ENCODE peak calls at places on chromosomes 12 and 14, in seven cellular contexts. W is NCI-H2081; C is stromal cell of bone marrow; M is stimulated activated CD8-positive, alpha-beta memory T cell treated with anti-CD3 and anti-CD28 coated beads, Interleukin-7, amount 100 ng/mL, for 1 hour; R is HCT116; V is non-pigmented ciliary epithelial cell; F is heart right ventricle. U is an unnamed sample.

GRCh38 chr14:104286496-104286895 is 148.1 kb downstream of the KIF26A start:
- DNase-seq in W (no peak), C (no peak), M (no peak), R (no peak), V (no peak), F (no peak), U (no peak)

GRCh38 chr12:19190292-19191031 is 60.9 kb downstream of the PLEKHA5 start:
- DNase-seq in W (no peak), C (no peak), M (no peak), R (no peak), V (no peak), F (peak), U (no peak)

GRCh38 chr14:103512701-103513611 is 9.7 kb downstream of the CKB start:
- DNase-seq in W (no peak), C (peak), M (no peak), R (no peak), V (peak), F (no peak), U (peak)

GRCh38 chr12:89345830-89346740 is 6.2 kb downstream of the DUSP6 start:
- DNase-seq in W (peak), C (no peak), M (no peak), R (peak), V (no peak), F (peak), U (peak)

GRCh38 chr14:80446356-80446755 is 235.1 kb upstream of the DIO2 start:
- DNase-seq in W (no peak), C (no peak), M (no peak), R (no peak), V (no peak), F (no peak), U (no peak)

GRCh38 chr14:79665556-79665955 is 545.7 kb downstream of the DIO2 start:
- DNase-seq in W (no peak), C (no peak), M (no peak), R (no peak), V (no peak), F (no peak), U (no peak)

GRCh38 chr12:98296462-98297079 is 218.8 kb upstream of the TMPO start:
- DNase-seq in W (no peak), C (no peak), M (no peak), R (no peak), V (no peak), F (no peak), U (no peak)

GRCh38 chr14:81062816-81063215 is 107.4 kb downstream of the TSHR start:
- DNase-seq in W (no peak), C (peak), M (no peak), R (peak), V (no peak), F (peak), U (no peak)

GRCh38 chr14:51396222-51396815 is 156.3 kb downstream of the TMX1 start:
- DNase-seq in W (no peak), C (peak), M (no peak), R (no peak), V (peak), F (peak), U (no peak)

U was measured in NCI-H774.